ENCODE peak calls at places on chromosome 22, in four cellular contexts. X is Calu3, O is nephron progenitor cell, U is astrocyte. Z is an unnamed sample.

GRCh38 chr22:45211435-45211834 is 29.3 kb downstream of the KIAA0930 start:
- DNase-seq in X (no peak), O (no peak), U (no peak), Z (no peak)

GRCh38 chr22:37189011-37189466 is 992 bp upstream of the C1QTNF6 start:
- DNase-seq in X (peak), O (no peak), U (peak), Z (peak)

GRCh38 chr22:30435674-30436126 is 10.1 kb downstream of the MTFP1 start:
- DNase-seq in X (no peak), O (no peak), U (no peak), Z (peak)

GRCh38 chr22:35739642-35740041 is 22.0 kb downstream of the APOL5 start:
- DNase-seq in X (peak), O (no peak), U (no peak), Z (peak)

GRCh38 chr22:20537325-20537756 is 29.9 kb downstream of the MED15 start:
- DNase-seq in X (no peak), O (no peak), U (no peak), Z (no peak)

GRCh38 chr22:24728790-24729637 is 45.5 kb downstream of the PIWIL3 start:
- DNase-seq in X (no peak), O (peak), U (peak), Z (no peak)

GRCh38 chr22:48488149-48488551 is 1339.5 kb downstream of the BRD1 start:
- DNase-seq in X (no peak), O (no peak), U (peak), Z (no peak)

GRCh38 chr22:32411388-32411787 is 659 bp downstream of the RTCB start:
- DNase-seq in X (no peak), O (no peak), U (peak), Z (peak)

GRCh38 chr22:50182176-50183081 is 3.3 kb upstream of the TRABD start:
- DNase-seq in X (no peak), O (no peak), U (no peak), Z (no peak)

GRCh38 chr22:44676441-44677298 is 25.3 kb upstream of the PRR5 start:
- DNase-seq in X (no peak), O (no peak), U (no peak), Z (peak)

GRCh38 chr22:20137671-20138416 is 6.2 kb downstream of the ZDHHC8 start:
- DNase-seq in X (no peak), O (no peak), U (no peak), Z (no peak)

GRCh38 chr22:27580311-27580897 is 221.2 kb downstream of the MN1 start:
- DNase-seq in X (peak), O (no peak), U (no peak), Z (no peak)

GRCh38 chr22:47452184-47452583 is 689.7 kb downstream of the TBC1D22A start:
- DNase-seq in X (no peak), O (no peak), U (no peak), Z (peak)

GRCh38 chr22:48744283-48744641 is 1083.4 kb downstream of the BRD1 start:
- DNase-seq in X (no peak), O (no peak), U (no peak), Z (no peak)

GRCh38 chr22:45834241-45834640 is 142.7 kb downstream of the WNT7B start:
- DNase-seq in X (no peak), O (no peak), U (no peak), Z (no peak)

GRCh38 chr22:45246060-45246985 is 5.6 kb upstream of the KIAA0930 start:
- DNase-seq in X (peak), O (no peak), U (peak), Z (no peak)

GRCh38 chr22:44438056-44438455 is 60.0 kb downstream of the RTL6 start:
- DNase-seq in X (no peak), O (no peak), U (no peak), Z (no peak)

GRCh38 chr22:37431811-37432707 is 4.8 kb upstream of the ELFN2 start:
- DNase-seq in X (peak), O (no peak), U (peak), Z (peak)

GRCh38 chr22:35227248-35227647 is 30.0 kb upstream of the HMGXB4 start:
- DNase-seq in X (no peak), O (no peak), U (no peak), Z (no peak)

GRCh38 chr22:36184433-36185035 is 17.1 kb downstream of the APOL4 start:
- DNase-seq in X (no peak), O (no peak), U (peak), Z (no peak)

GRCh38 chr22:28799834-28800307 is 498 bp downstream of the XBP1 start:
- DNase-seq in X (peak), O (peak), U (peak), Z (peak)

GRCh38 chr22:36580846-36581245 is 51.9 kb upstream of the EIF3D start:
- DNase-seq in X (no peak), O (no peak), U (no peak), Z (no peak)

GRCh38 chr22:23119492-23120414 is 22.0 kb downstream of the RSPH14 start:
- DNase-seq in X (no peak), O (no peak), U (no peak), Z (peak)

GRCh38 chr22:40178417-40179409 is 988 bp downstream of the TNRC6B start:
- DNase-seq in X (no peak), O (peak), U (peak), Z (peak)

GRCh38 chr22:28978863-28979799 is 82.5 kb downstream of the C22orf31 start:
- DNase-seq in X (no peak), O (no peak), U (no peak), Z (no peak)

GRCh38 chr22:21837184-21837979 is 30.1 kb downstream of the MAPK1 start:
- DNase-seq in X (no peak), O (no peak), U (peak), Z (no peak)

GRCh38 chr22:44683237-44683636 is 18.8 kb upstream of the PRR5 start:
- DNase-seq in X (no peak), O (no peak), U (no peak), Z (peak)

GRCh38 chr22:46044718-46045458 is 67.9 kb upstream of the WNT7B start:
- DNase-seq in X (peak), O (peak), U (no peak), Z (peak)

GRCh38 chr22:43448048-43448447 is 36.2 kb downstream of the MPPED1 start:
- DNase-seq in X (no peak), O (no peak), U (no peak), Z (no peak)

GRCh38 chr22:30573594-30574094 is 821 bp downstream of the GAL3ST1 start:
- DNase-seq in X (peak), O (no peak), U (no peak), Z (no peak)

GRCh38 chr22:29200901-29201300 is 4.8 kb upstream of the EMID1 start:
- DNase-seq in X (no peak), O (no peak), U (no peak), Z (no peak)

GRCh38 chr22:39943941-39944624 is 16.1 kb upstream of the TMA7B start:
- DNase-seq in X (no peak), O (no peak), U (no peak), Z (no peak)

GRCh38 chr22:39556970-39557811 is 13.4 kb upstream of the CACNA1I start:
- DNase-seq in X (peak), O (peak), U (no peak), Z (peak)

GRCh38 chr22:42316988-42317387 is 46.5 kb upstream of the TCF20 start:
- DNase-seq in X (peak), O (no peak), U (peak), Z (peak)

GRCh38 chr22:42315392-42315756 is 44.9 kb upstream of the TCF20 start:
- DNase-seq in X (no peak), O (no peak), U (no peak), Z (no peak)

GRCh38 chr22:42314709-42315391 is 44.4 kb upstream of the TCF20 start:
- DNase-seq in X (no peak), O (no peak), U (no peak), Z (no peak)

GRCh38 chr22:42313204-42313603 is 42.8 kb upstream of the TCF20 start:
- DNase-seq in X (no peak), O (no peak), U (no peak), Z (no peak)

DNA sequence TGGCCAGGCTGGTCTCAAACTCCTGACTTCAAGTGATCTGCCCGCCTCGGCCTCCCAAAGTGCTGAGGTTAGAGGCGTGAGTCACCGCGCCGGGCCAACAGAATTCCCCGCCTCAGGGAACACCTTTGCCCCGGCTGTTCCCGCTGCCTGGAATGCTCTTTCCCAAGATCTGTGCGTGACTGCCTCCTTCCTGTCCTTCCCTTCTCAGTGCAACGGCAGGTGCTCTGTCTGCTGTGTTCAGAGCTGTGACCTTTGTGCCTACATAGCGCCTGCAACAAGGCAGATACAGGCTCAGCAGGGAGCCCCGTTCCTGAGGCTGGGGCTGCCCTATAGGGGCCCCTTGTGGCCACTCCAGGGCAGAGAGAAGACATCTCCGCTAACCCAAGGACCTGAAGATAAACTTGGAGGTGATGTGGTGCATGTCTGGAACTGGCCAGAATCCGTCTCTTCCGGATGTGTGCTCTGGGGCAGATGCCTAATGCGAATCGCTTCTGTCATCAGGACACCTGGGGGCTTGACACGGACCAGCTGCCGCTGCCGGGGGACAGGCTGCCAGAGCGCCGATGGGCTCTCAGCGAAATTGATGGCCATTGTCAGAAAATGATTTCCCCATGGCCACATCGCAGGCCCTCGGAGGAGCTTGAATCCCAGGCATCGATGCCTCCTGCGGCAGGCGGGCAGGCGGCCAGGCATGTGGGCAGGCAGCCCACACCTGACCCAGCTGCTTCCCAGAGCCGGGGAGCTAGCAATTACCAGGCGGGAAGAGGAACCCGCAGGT is 43.5 kb upstream of the TCF20 start:
- DNase-seq in X (peak), O (peak), U (peak), Z (peak)
- TF ChIP-seq CTCF in X (peak), O (peak), U (no peak), Z (peak)

GRCh38 chr22:25896098-25896497 is 154.1 kb downstream of the MYO18B start:
- DNase-seq in X (no peak), O (no peak), U (no peak), Z (no peak)
- TF ChIP-seq CTCF in X (no peak), O (no peak), U (no peak), Z (no peak)

DNA sequence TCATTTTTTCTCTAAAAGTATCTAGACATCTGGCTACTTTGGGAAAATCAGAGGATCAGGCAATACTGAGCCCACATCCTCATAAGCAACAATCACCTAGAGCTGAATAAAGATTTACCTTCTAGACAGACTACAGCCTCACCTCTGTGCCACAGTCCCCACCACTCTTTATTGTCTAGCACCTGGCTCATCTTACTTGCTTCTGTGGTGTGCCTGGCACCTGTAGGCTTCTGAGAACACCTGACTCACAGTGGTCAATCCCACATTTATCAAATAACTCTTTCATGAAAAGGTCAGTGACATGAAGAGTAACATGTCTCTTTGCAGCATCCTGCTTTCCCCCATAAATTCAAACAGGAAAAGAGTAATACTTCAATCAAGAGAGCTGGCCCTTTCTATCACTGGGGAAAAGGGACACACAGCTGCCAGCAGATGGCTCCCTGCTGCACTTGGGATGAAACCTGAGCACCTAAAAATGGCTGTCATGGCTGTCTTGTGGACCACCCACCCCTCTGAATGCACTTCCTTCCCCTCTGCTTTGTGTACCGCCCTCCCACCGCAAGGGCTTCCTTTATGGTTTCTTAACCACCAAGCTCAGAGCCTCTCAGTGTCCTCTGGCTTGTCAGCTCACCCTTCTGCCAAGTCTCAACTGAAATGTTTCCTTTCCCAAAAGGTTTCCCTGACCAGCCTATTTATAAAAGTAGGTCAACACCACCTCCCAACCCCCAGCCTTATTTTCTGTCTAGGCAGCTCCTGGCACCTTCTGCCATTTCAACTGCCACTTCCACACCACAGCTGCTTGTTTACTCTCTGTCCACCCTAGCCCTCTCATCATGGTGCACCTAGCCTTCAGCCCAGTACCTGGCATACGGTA is 9.3 kb downstream of the TFIP11 start:
- DNase-seq in X (peak), O (peak), U (peak), Z (peak)
- TF ChIP-seq CTCF in X (peak), O (peak), U (peak), Z (peak)

DNA sequence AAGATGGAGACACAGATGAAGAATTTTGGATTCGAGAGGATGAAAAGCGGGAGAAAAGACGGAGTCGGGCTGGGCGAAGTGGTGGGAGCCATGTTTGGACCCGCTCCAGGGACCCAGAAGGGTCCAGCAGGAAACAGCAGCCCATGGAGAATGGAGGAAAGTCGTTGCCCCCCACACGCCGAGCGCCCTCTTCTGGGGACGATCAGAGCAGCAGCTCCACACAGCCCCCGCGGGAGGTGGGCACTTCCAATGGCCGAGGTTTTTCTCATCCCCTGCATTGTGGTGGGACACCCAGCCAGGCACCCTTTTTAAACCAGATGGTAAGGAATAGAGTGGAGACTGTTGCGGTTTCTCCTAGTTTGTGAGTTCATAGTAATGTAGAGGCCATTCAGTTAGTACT is 22.8 kb upstream of the SLC25A18 start:
- DNase-seq in X (no peak), O (no peak), U (no peak), Z (peak)
- TF ChIP-seq CTCF in X (no peak), O (no peak), U (no peak), Z (no peak)